ENCODE peak calls at places on chromosomes 12 and 14, in four cellular contexts. One of them, this sample, is unnamed.

GRCh38 chr12:47650469-47650868 is 55.4 kb downstream of the RPAP3 start:
- DNase-seq in activated T-helper 1 cell treated with anti-CD3 and anti-CD28 coated beads, Interleukin-12 subunit alpha, Interleukin-12 subunit beta, Interleukin-2, Interleukin-4 antibody, amounts not matched to agents 30 ng/mL and 10 ng/mL and 1 ng/mL, durations not matched to agents 14 hours and 24 hours and 36 hours: no peak
- DNase-seq in AG04450: no peak
- DNase-seq in HS-27A: no peak
- DNase-seq in this sample: no peak

GRCh38 chr14:89493877-89494634 is 77.0 kb upstream of the FOXN3 start:
- DNase-seq in activated T-helper 1 cell treated with anti-CD3 and anti-CD28 coated beads, Interleukin-12 subunit alpha, Interleukin-12 subunit beta, Interleukin-2, Interleukin-4 antibody, amounts not matched to agents 30 ng/mL and 10 ng/mL and 1 ng/mL, durations not matched to agents 14 hours and 24 hours and 36 hours: no peak
- DNase-seq in AG04450: no peak
- DNase-seq in HS-27A: no peak
- DNase-seq in this sample: no peak

GRCh38 chr12:106227641-106228319 is 20.0 kb downstream of the CKAP4 start:
- DNase-seq in activated T-helper 1 cell treated with anti-CD3 and anti-CD28 coated beads, Interleukin-12 subunit alpha, Interleukin-12 subunit beta, Interleukin-2, Interleukin-4 antibody, amounts not matched to agents 30 ng/mL and 10 ng/mL and 1 ng/mL, durations not matched to agents 14 hours and 24 hours and 36 hours: peak; percentile 51
- DNase-seq in AG04450: no peak
- DNase-seq in HS-27A: no peak
- DNase-seq in this sample: no peak

GRCh38 chr14:63933110-63933509 is 80.3 kb downstream of the SYNE2 start:
- DNase-seq in activated T-helper 1 cell treated with anti-CD3 and anti-CD28 coated beads, Interleukin-12 subunit alpha, Interleukin-12 subunit beta, Interleukin-2, Interleukin-4 antibody, amounts not matched to agents 30 ng/mL and 10 ng/mL and 1 ng/mL, durations not matched to agents 14 hours and 24 hours and 36 hours: no peak
- DNase-seq in AG04450: no peak
- DNase-seq in HS-27A: no peak
- DNase-seq in this sample: no peak

GRCh38 chr14:69059658-69060648 is 80.9 kb upstream of the ACTN1 start:
- DNase-seq in activated T-helper 1 cell treated with anti-CD3 and anti-CD28 coated beads, Interleukin-12 subunit alpha, Interleukin-12 subunit beta, Interleukin-2, Interleukin-4 antibody, amounts not matched to agents 30 ng/mL and 10 ng/mL and 1 ng/mL, durations not matched to agents 14 hours and 24 hours and 36 hours: no peak
- DNase-seq in AG04450: peak; percentile 93
- DNase-seq in HS-27A: peak; percentile 78
- DNase-seq in this sample: no peak

GRCh38 chr14:30906752-30907658 is 32.6 kb downstream of the COCH start:
- DNase-seq in activated T-helper 1 cell treated with anti-CD3 and anti-CD28 coated beads, Interleukin-12 subunit alpha, Interleukin-12 subunit beta, Interleukin-2, Interleukin-4 antibody, amounts not matched to agents 30 ng/mL and 10 ng/mL and 1 ng/mL, durations not matched to agents 14 hours and 24 hours and 36 hours: no peak
- DNase-seq in AG04450: no peak
- DNase-seq in HS-27A: no peak
- DNase-seq in this sample: no peak

GRCh38 chr12:27101290-27101689 is 18.9 kb upstream of the C12orf71 start:
- DNase-seq in activated T-helper 1 cell treated with anti-CD3 and anti-CD28 coated beads, Interleukin-12 subunit alpha, Interleukin-12 subunit beta, Interleukin-2, Interleukin-4 antibody, amounts not matched to agents 30 ng/mL and 10 ng/mL and 1 ng/mL, durations not matched to agents 14 hours and 24 hours and 36 hours: no peak
- DNase-seq in AG04450: no peak
- DNase-seq in HS-27A: no peak
- DNase-seq in this sample: no peak

GRCh38 chr12:14896477-14897184 is 11.0 kb upstream of the MGP start:
- DNase-seq in activated T-helper 1 cell treated with anti-CD3 and anti-CD28 coated beads, Interleukin-12 subunit alpha, Interleukin-12 subunit beta, Interleukin-2, Interleukin-4 antibody, amounts not matched to agents 30 ng/mL and 10 ng/mL and 1 ng/mL, durations not matched to agents 14 hours and 24 hours and 36 hours: no peak
- DNase-seq in AG04450: peak; percentile 52
- DNase-seq in HS-27A: no peak
- DNase-seq in this sample: no peak

GRCh38 chr12:4164591-4165558 is 108.7 kb upstream of the CCND2 start:
- DNase-seq in activated T-helper 1 cell treated with anti-CD3 and anti-CD28 coated beads, Interleukin-12 subunit alpha, Interleukin-12 subunit beta, Interleukin-2, Interleukin-4 antibody, amounts not matched to agents 30 ng/mL and 10 ng/mL and 1 ng/mL, durations not matched to agents 14 hours and 24 hours and 36 hours: peak; percentile 67
- DNase-seq in AG04450: peak; percentile 44
- DNase-seq in HS-27A: no peak
- DNase-seq in this sample: no peak

GRCh38 chr14:23145794-23146422 is 26.9 kb upstream of the CEBPE start:
- DNase-seq in activated T-helper 1 cell treated with anti-CD3 and anti-CD28 coated beads, Interleukin-12 subunit alpha, Interleukin-12 subunit beta, Interleukin-2, Interleukin-4 antibody, amounts not matched to agents 30 ng/mL and 10 ng/mL and 1 ng/mL, durations not matched to agents 14 hours and 24 hours and 36 hours: no peak
- DNase-seq in AG04450: no peak
- DNase-seq in HS-27A: no peak
- DNase-seq in this sample: no peak

GRCh38 chr14:76919811-76920571 is 93.8 kb downstream of the LRRC74A start:
- DNase-seq in activated T-helper 1 cell treated with anti-CD3 and anti-CD28 coated beads, Interleukin-12 subunit alpha, Interleukin-12 subunit beta, Interleukin-2, Interleukin-4 antibody, amounts not matched to agents 30 ng/mL and 10 ng/mL and 1 ng/mL, durations not matched to agents 14 hours and 24 hours and 36 hours: no peak
- DNase-seq in AG04450: peak; percentile 59
- DNase-seq in HS-27A: no peak
- DNase-seq in this sample: peak; percentile 85

GRCh38 chr14:91493169-91493568 is 16.9 kb downstream of the PPP4R3A start:
- DNase-seq in activated T-helper 1 cell treated with anti-CD3 and anti-CD28 coated beads, Interleukin-12 subunit alpha, Interleukin-12 subunit beta, Interleukin-2, Interleukin-4 antibody, amounts not matched to agents 30 ng/mL and 10 ng/mL and 1 ng/mL, durations not matched to agents 14 hours and 24 hours and 36 hours: no peak
- DNase-seq in AG04450: no peak
- DNase-seq in HS-27A: no peak
- DNase-seq in this sample: no peak

This sample was measured in NCI-H1092.